ENCODE peak calls at places on chromosomes 13 and 19, in eight cellular contexts. S is AG08395, C is ELF-1, M is stomach, N is astrocyte of the spinal cord, X is ELR, K is colonic mucosa, H is fibroblast of lung. Z is an unnamed sample.

GRCh38 chr13:112874751-112875300 is 94.2 kb upstream of the MCF2L start:
- DNase-seq in S (no peak), C (no peak), M (no peak), N (no peak), X (no peak), K (no peak), H (no peak), Z (no peak)

GRCh38 chr19:10043286-10043927 is 30.1 kb downstream of the RDH8 start:
- DNase-seq in S (no peak), C (peak), M (no peak), N (peak), X (peak), K (no peak), H (peak), Z (no peak)

GRCh38 chr13:109700176-109700575 is 86.2 kb downstream of the IRS2 start:
- DNase-seq in S (peak), C (peak), M (peak), N (peak), X (peak), K (peak), H (peak), Z (peak)

GRCh38 chr19:39498262-39499081 is at the start of gene DLL3:
- DNase-seq in S (no peak), C (no peak), M (no peak), N (no peak), X (peak), K (no peak), H (no peak), Z (no peak)

GRCh38 chr13:19658831-19659230 is 25.4 kb downstream of the MPHOSPH8 start:
- DNase-seq in S (no peak), C (no peak), M (no peak), N (no peak), X (no peak), K (no peak), H (no peak), Z (no peak)

GRCh38 chr19:6740589-6741348 is 1.3 kb downstream of the TRIP10 start:
- DNase-seq in S (peak), C (peak), M (peak), N (peak), X (peak), K (peak), H (peak), Z (peak)

GRCh38 chr19:27774337-27774736 is 1438.6 kb downstream of the UQCRFS1 start:
- DNase-seq in S (no peak), C (peak), M (no peak), N (no peak), X (peak), K (no peak), H (no peak), Z (no peak)

GRCh38 chr19:35265126-35265995 is 3.4 kb upstream of the USF2 start:
- DNase-seq in S (no peak), C (no peak), M (peak), N (no peak), X (no peak), K (no peak), H (no peak), Z (no peak)

GRCh38 chr19:15666883-15667282 is 6.0 kb upstream of the CYP4F12 start:
- DNase-seq in S (no peak), C (no peak), M (peak), N (no peak), X (no peak), K (peak), H (no peak), Z (no peak)

GRCh38 chr13:112877496-112877895 is 91.5 kb upstream of the MCF2L start:
- DNase-seq in S (no peak), C (no peak), M (no peak), N (no peak), X (no peak), K (no peak), H (no peak), Z (no peak)

GRCh38 chr13:35818577-35819165 is 312.5 kb downstream of the DCLK1 start:
- DNase-seq in S (peak), C (no peak), M (no peak), N (peak), X (peak), K (no peak), H (peak), Z (peak)

GRCh38 chr13:111080642-111081041 is 34.5 kb upstream of the ARHGEF7 start:
- DNase-seq in S (no peak), C (no peak), M (no peak), N (no peak), X (no peak), K (no peak), H (no peak), Z (no peak)

GRCh38 chr19:16585808-16586476 is 13.7 kb upstream of the SLC35E1 start:
- DNase-seq in S (no peak), C (peak), M (no peak), N (no peak), X (peak), K (peak), H (no peak), Z (no peak)

GRCh38 chr13:23352161-23352560 is 81.3 kb downstream of the SACS start:
- DNase-seq in S (no peak), C (no peak), M (no peak), N (no peak), X (no peak), K (no peak), H (no peak), Z (no peak)

GRCh38 chr13:20525144-20525600 is 485 bp downstream of the CRYL1 start:
- DNase-seq in S (no peak), C (peak), M (peak), N (no peak), X (no peak), K (peak), H (peak), Z (peak)

GRCh38 chr13:43307221-43307920 is 284.0 kb downstream of the DNAJC15 start:
- DNase-seq in S (no peak), C (no peak), M (no peak), N (no peak), X (no peak), K (no peak), H (no peak), Z (no peak)

GRCh38 chr19:46862504-46862835 is 1.7 kb downstream of the ARHGAP35 start:
- DNase-seq in S (no peak), C (no peak), M (no peak), N (peak), X (peak), K (no peak), H (no peak), Z (no peak)

GRCh38 chr13:45846681-45847080 is 4.9 kb downstream of the SIAH3 start:
- DNase-seq in S (no peak), C (no peak), M (no peak), N (no peak), X (no peak), K (no peak), H (no peak), Z (no peak)

GRCh38 chr13:40026741-40027140 is 371.3 kb downstream of the COG6 start:
- DNase-seq in S (no peak), C (no peak), M (no peak), N (no peak), X (no peak), K (no peak), H (no peak), Z (no peak)